ENCODE peak calls at places on chromosomes 2 and 18, in seven cellular contexts. A is spleen, O is sigmoid colon, T is mammary epithelial cell, K is suprapubic skin, E is A549, Y is SJCRH30. B is an unnamed sample.
A peak's percentile ranks its signal among the peaks of the same experiment; 100 is the strongest.

GRCh38 chr2:138485019-138485418 is 16.6 kb upstream of the SPOPL start:
- DNase-seq in E (no peak), Y (no peak), T (peak; percentile 24), K (no peak), A (no peak), O (no peak), B (no peak)

GRCh38 chr2:119827866-119828507 is 68.3 kb downstream of the PTPN4 start:
- DNase-seq in K (no peak), E (no peak), T (no peak), Y (no peak), O (no peak), A (no peak), B (no peak)

GRCh38 chr2:151437630-151438029 is 27.9 kb downstream of the RIF1 start:
- DNase-seq in Y (no peak), A (no peak), T (peak; percentile 4), K (no peak), E (no peak), O (no peak), B (no peak)

GRCh38 chr2:10914272-10914693 is 2.5 kb downstream of the KCNF1 start:
- DNase-seq in T (no peak), E (peak; percentile 62), K (peak; percentile 58), A (peak; percentile 51), O (peak; percentile 60), Y (no peak), B (no peak)

GRCh38 chr2:19648583-19648982 is 253.2 kb downstream of the TTC32 start:
- DNase-seq in K (no peak), O (peak; percentile 71), A (no peak), E (peak; percentile 31), Y (no peak), T (peak; percentile 88), B (peak; percentile 74)

GRCh38 chr2:167438206-167438605 is 549.9 kb downstream of the XIRP2 start:
- DNase-seq in A (no peak), O (no peak), T (peak; percentile 24), E (no peak), Y (peak; percentile 20), K (no peak), B (no peak)

GRCh38 chr2:46632349-46632748 is 153.0 kb downstream of the TMEM247 start:
- DNase-seq in E (peak; percentile 44), Y (no peak), O (no peak), A (no peak), K (no peak), T (peak; percentile 41), B (no peak)

GRCh38 chr2:232502513-232502900 is 14.9 kb upstream of the ECEL1 start:
- DNase-seq in K (no peak), E (no peak), A (no peak), T (no peak), Y (no peak), O (no peak), B (no peak)

GRCh38 chr2:233261819-233262555 is 10.5 kb downstream of the ATG16L1 start:
- DNase-seq in A (no peak), E (no peak), Y (no peak), K (no peak), T (no peak), O (no peak), B (no peak)

GRCh38 chr2:155872396-155872795 is 460.1 kb downstream of the NR4A2 start:
- DNase-seq in Y (no peak), T (peak; percentile 44), O (no peak), K (no peak), A (no peak), E (no peak), B (no peak)

GRCh38 chr2:163801499-163801893 is 65.7 kb upstream of the FIGN start:
- DNase-seq in K (no peak), E (no peak), T (no peak), Y (no peak), O (no peak), A (no peak), B (no peak)

GRCh38 chr2:143807192-143807591 is 678.0 kb downstream of the ARHGAP15 start:
- DNase-seq in T (no peak), O (no peak), Y (no peak), A (no peak), K (no peak), E (no peak), B (no peak)

GRCh38 chr2:68721482-68722071 is 13.0 kb upstream of the ARHGAP25 start:
- DNase-seq in A (no peak), T (no peak), O (no peak), K (no peak), Y (peak; percentile 49), E (no peak), B (no peak)

GRCh38 chr2:186962085-186962747 is 113.2 kb upstream of the ZSWIM2 start:
- DNase-seq in O (no peak), T (no peak), A (no peak), Y (no peak), E (no peak), K (peak; percentile 61), B (no peak)

GRCh38 chr2:10019174-10019971 is 24.0 kb upstream of the KLF11 start:
- DNase-seq in T (peak; percentile 73), O (no peak), K (no peak), Y (no peak), E (no peak), A (peak; percentile 66), B (no peak)

GRCh38 chr2:162146906-162147305 is 5.1 kb downstream of the GCG start:
- DNase-seq in Y (no peak), O (no peak), E (no peak), T (no peak), A (no peak), K (no peak), B (no peak)

GRCh38 chr2:128410035-128410757 is 91.5 kb upstream of the HS6ST1 start:
- DNase-seq in A (peak; percentile 59), O (no peak), K (no peak), Y (no peak), E (no peak), T (no peak), B (no peak)

GRCh38 chr18:79139206-79139605 is 70.0 kb downstream of the ATP9B start:
- DNase-seq in A (no peak), T (no peak), K (no peak), E (no peak), Y (no peak), O (no peak), B (no peak)

GRCh38 chr2:105397959-105398521 is 811 bp downstream of the FHL2 start:
- DNase-seq in K (no peak), T (no peak), Y (no peak), A (no peak), O (no peak), E (no peak), B (no peak)
- H3K27ac ChIP-seq in K (peak overlapping the region; percentile 71), T (peak overlapping the region; percentile 92), Y (peak overlapping the region; percentile 72), A (peak overlapping the region; percentile 73), O (peak overlapping the region; percentile 92), E (peak overlapping the region; percentile 99), B (peak overlapping the region; percentile 97)

GRCh38 chr2:127047716-127048617 is 59.0 kb downstream of the BIN1 start:
- DNase-seq in Y (no peak), A (no peak), T (no peak), E (no peak), K (peak; percentile 75), O (peak; percentile 61), B (no peak)

GRCh38 chr2:127048618-127048935 is 58.4 kb downstream of the BIN1 start:
- DNase-seq in A (peak; percentile 71), E (no peak), Y (no peak), T (no peak), K (no peak), O (peak; percentile 62), B (no peak)

GRCh38 chr2:127050803-127051115 is 56.2 kb downstream of the BIN1 start:
- DNase-seq in O (peak; percentile 61), K (no peak), Y (no peak), E (no peak), T (no peak), A (peak; percentile 80), B (no peak)

GRCh38 chr2:127049927-127050802 is 56.8 kb downstream of the BIN1 start:
- DNase-seq in E (peak; percentile 50), K (peak; percentile 80), Y (peak; percentile 60), O (peak; percentile 78), T (peak; percentile 20), A (peak; percentile 89), B (no peak)

DNA sequence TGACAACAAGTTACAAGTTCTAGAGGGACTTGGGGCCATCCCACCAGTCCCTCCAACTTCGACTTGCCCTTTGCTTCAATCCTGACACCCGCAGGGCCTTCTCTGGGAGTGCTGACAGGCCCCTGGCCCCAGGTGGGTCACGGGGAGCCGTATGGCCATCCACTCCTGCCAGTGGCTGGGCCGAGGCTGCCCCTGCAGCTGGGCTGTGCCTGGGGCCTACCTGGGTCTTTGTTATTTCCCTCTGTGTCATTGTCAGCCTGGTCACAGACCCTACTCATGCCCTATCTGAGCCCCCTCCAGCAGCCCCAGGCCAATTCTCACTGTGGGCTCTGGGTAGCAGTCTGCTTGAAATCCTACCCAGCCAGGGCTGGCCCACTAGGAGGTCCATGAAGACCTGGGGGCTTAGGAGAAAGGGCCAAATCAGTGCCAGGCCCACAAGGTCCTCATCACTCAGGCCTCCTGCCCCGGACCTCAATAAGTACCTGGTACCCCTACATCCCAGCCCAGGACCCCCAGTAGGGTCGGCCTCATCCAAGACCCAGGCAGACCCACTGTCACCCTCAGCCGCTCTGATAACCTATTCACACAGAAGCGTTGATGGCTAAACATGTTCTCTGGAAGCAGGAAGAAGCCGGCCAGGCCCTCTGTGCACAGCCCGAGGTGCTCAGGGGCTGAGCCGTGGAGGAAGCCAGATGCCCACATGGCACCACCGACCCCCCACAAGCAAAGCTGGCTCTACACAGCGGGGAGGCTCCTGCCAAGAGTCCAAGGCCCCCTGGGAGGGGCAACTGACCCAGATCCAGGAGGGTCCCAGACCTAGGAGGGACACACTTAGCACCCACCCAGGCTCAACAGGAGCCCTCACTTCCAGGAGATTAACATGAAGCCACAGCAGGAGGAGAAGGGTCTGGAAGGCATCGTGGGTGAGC is 57.7 kb downstream of the BIN1 start:
- DNase-seq in A (peak; percentile 70), T (no peak), O (peak; percentile 64), Y (no peak), E (no peak), K (peak; percentile 72), B (no peak)
- H3K27ac ChIP-seq in A (no peak overlapping the region), T (no peak overlapping the region), O (no peak overlapping the region), Y (no peak overlapping the region), E (peak overlapping the region; percentile 69), K (no peak overlapping the region), B (no peak overlapping the region)

DNA sequence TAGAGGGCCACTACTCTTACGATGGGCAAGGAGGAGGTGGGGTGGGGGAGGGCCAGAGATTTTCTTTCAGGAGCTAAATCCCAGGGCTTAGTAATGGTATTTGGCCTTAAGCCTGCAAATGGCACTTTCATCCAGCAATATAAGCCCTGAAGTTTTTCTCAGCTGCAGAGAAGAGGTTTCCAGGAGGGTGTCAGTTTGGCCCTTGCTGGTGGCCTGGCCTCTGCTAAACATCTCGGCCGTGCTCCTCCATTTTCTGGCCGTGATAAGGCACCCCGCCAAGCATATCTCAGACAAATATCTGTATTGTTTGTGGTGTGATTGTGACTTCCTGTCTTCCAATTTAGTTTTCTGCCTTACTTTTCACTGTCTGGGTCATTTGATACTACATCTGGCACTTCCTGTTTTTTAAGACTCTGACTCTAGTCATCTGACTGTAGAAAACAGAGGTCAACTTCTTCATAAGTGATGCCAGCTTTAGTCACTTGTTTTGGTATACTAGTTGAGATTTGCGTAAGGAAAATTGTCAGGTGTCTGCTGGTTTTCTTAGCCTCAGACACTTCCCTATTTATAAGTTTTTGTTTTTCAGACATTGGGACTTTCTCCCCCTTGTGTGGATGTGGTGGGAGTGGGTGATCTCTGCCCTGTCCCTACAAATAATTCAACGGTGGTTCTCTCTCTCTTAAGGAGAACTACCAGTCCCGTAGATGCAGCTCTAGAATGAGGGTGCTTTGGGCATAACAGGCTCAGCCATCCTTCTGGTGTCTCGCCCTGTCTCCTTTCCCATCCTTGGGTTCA is 120.8 kb upstream of the CXCR4 start:
- DNase-seq in A (no peak), Y (peak; percentile 76), O (no peak), E (no peak), K (no peak), T (peak; percentile 54), B (no peak)
- H3K27ac ChIP-seq in A (peak overlapping the region; percentile 94), Y (peak overlapping the region; percentile 70), O (peak overlapping the region; percentile 37), E (no peak overlapping the region), K (peak overlapping the region; percentile 38), T (no peak overlapping the region), B (peak overlapping the region; percentile 54)

GRCh38 chr18:35050638-35051287 is 9.6 kb downstream of the MAPRE2 start:
- DNase-seq in A (no peak), E (no peak), T (no peak), Y (no peak), O (no peak), K (no peak), B (no peak)
- H3K27ac ChIP-seq in A (peak overlapping the region; percentile 62), E (no peak overlapping the region), T (no peak overlapping the region), Y (no peak overlapping the region), O (peak overlapping the region; percentile 36), K (no peak overlapping the region), B (no peak overlapping the region)

B was measured in RWPE2.